ENCODE peak calls at places on chromosomes 2 and 18, in four cellular contexts. S is upper lobe of right lung, K is Peyer's patch, N is tibial artery. W is an unnamed sample.

GRCh38 chr2:22893773-22894517 is 491.0 kb upstream of the KLHL29 start:
- DNase-seq in S (no peak), K (no peak), N (no peak), W (no peak)

GRCh38 chr18:37335337-37335736 is 230.3 kb downstream of the CELF4 start:
- DNase-seq in S (no peak), K (no peak), N (no peak), W (no peak)

GRCh38 chr2:233186851-233187250 is 64.6 kb upstream of the ATG16L1 start:
- DNase-seq in S (no peak), K (no peak), N (no peak), W (no peak)

GRCh38 chr2:220460257-220460985 is 833.0 kb downstream of the SLC4A3 start:
- DNase-seq in S (no peak), K (no peak), N (no peak), W (no peak)

GRCh38 chr18:75478996-75479870 is 51.7 kb upstream of the SMIM21 start:
- DNase-seq in S (no peak), K (no peak), N (no peak), W (no peak)

GRCh38 chr18:39839782-39840181 is 2115.3 kb upstream of the PIK3C3 start:
- DNase-seq in S (no peak), K (no peak), N (no peak), W (no peak)

GRCh38 chr2:42110287-42110973 is 58.7 kb upstream of the EML4 start:
- DNase-seq in S (no peak), K (no peak), N (no peak), W (no peak)

GRCh38 chr2:240642061-240642805 is 17.0 kb downstream of the GPR35 start:
- DNase-seq in S (peak; percentile 62), K (peak; percentile 6), N (peak; percentile 59), W (no peak)

GRCh38 chr2:183993052-183993451 is 605.3 kb upstream of the ZNF804A start:
- DNase-seq in S (no peak), K (no peak), N (no peak), W (no peak)

GRCh38 chr18:47883771-47884413 is 46.6 kb downstream of the SMAD2 start:
- DNase-seq in S (no peak), K (no peak), N (no peak), W (peak; percentile 36)

GRCh38 chr2:186962085-186962747 is 113.2 kb upstream of the ZSWIM2 start:
- DNase-seq in S (no peak), K (no peak), N (no peak), W (no peak)

GRCh38 chr2:237742614-237743013 is 56.0 kb upstream of the RBM44 start:
- DNase-seq in S (no peak), K (no peak), N (no peak), W (no peak)
- H3K4me1 ChIP-seq in S (peaks cover 51% of the 10 kb centered on the region), K (no peaks in the 10 kb centered on the region), N (peaks cover 68% of the 10 kb centered on the region), W (peaks cover 75% of the 10 kb centered on the region)

GRCh38 chr2:222909276-222909675 is 48.4 kb downstream of the ACSL3 start:
- DNase-seq in S (no peak), K (no peak), N (no peak), W (no peak)
- H3K27ac ChIP-seq in S (no peak overlapping the region), K (no peak overlapping the region), N (no peak overlapping the region), W (no peak overlapping the region)

DNA sequence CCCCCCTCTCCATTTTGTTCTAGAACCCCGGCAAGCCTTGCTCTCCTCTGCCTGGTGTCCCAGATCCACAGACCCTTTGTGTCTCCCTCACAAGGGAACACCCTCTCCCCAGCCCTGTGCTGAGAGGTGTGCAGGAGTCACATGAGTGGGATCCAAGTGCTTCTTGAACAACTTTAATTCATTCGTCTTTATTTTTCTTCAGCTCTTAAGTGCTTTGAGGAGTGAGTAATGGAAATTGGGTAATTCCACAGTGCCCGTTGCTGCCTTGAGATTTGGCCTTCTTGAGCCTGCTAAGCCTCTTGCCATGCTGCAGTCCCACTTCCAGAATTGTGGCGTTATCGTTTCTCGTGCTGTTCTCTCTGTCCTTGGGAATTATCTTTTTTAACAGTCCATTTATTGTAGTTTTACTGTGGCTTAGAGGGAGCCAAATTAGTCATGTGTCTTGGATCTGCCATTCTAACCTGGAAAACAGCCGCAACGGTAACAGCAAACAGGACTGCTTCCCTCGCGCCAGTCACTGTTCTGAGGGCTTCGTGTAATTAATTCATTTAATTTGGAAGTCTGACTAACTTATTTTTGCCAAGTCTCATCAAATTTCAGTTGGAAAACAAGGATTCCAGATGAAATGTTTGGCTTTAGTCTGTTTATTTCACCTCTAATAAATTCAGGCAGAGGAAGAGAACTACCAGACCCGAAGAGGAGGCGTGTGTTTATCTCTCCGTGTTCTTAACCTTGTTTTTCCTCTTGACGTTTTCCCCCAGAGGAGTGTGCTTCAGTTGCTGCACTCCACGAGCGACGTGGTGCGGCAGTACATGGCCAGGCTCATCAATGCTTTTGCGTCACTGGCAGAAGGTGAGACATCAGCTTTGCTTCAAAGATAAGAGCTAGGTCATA is 72.0 kb downstream of the ARMC9 start:
- DNase-seq in S (no peak), K (no peak), N (no peak), W (no peak)
- H3K36me3 ChIP-seq in S (no peaks in the 10 kb centered on the region), K (no peaks in the 10 kb centered on the region), N (peaks cover 26% of the 10 kb centered on the region), W (peaks cover 13% of the 10 kb centered on the region)

GRCh38 chr2:174492963-174493431 is 6.2 kb upstream of the GPR155 start:
- DNase-seq in S (no peak), K (peak; percentile 74), N (no peak), W (no peak)

GRCh38 chr2:174490032-174490431 is 3.2 kb upstream of the GPR155 start:
- DNase-seq in S (no peak), K (no peak), N (no peak), W (no peak)

GRCh38 chr2:174495365-174496012 is 8.7 kb upstream of the GPR155 start:
- DNase-seq in S (no peak), K (no peak), N (no peak), W (no peak)

GRCh38 chr2:174493549-174494331 is 6.9 kb upstream of the GPR155 start:
- DNase-seq in S (no peak), K (no peak), N (no peak), W (no peak)

GRCh38 chr2:174491947-174492346 is 5.1 kb upstream of the GPR155 start:
- DNase-seq in S (no peak), K (no peak), N (no peak), W (no peak)
- H3K4me1 ChIP-seq in S (no peaks in the 10 kb centered on the region), K (no peaks in the 10 kb centered on the region), N (no peaks in the 10 kb centered on the region), W (no peaks in the 10 kb centered on the region)

GRCh38 chr2:53131416-53131815 is 636.2 kb upstream of the CHAC2 start:
- DNase-seq in S (no peak), K (no peak), N (no peak), W (no peak)
- H3K27ac ChIP-seq in S (no peak overlapping the region), K (no peak overlapping the region), N (no peak overlapping the region), W (no peak overlapping the region)

GRCh38 chr2:200659410-200659809 is 73.6 kb downstream of the AOX1 start:
- DNase-seq in S (no peak), K (no peak), N (no peak), W (no peak)
- H3K36me3 ChIP-seq in S (no peaks in the 10 kb centered on the region), K (no peaks in the 10 kb centered on the region), N (no peaks in the 10 kb centered on the region), W (no peaks in the 10 kb centered on the region)

GRCh38 chr18:42582266-42582665 is 533.2 kb downstream of the RIT2 start:
- DNase-seq in S (no peak), K (no peak), N (no peak), W (no peak)
- H3K4me1 ChIP-seq in S (no peaks in the 10 kb centered on the region), K (no peaks in the 10 kb centered on the region), N (no peaks in the 10 kb centered on the region), W (no peaks in the 10 kb centered on the region)

DNA sequence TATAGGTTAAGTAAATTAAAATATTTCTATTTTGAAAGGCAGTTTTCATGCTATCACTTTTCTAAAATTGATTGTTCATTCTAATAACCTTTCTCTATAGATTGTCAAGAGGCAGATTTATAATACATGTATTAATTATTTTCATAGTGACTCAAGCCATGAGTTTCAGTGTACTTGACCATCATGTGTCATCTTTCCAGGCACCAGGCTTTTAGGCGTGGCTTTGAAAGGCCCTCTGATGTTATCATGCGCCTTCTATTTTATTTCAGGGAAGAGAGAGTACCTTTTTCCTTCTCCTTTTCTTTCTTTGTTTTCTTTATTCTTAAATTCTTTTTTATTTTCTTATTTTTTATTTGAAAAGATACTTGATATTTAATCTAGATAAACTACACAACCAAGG is 128.3 kb upstream of the ETAA1 start:
- DNase-seq in S (no peak), K (no peak), N (no peak), W (no peak)
- H3K27ac ChIP-seq in S (no peak overlapping the region), K (no peak overlapping the region), N (no peak overlapping the region), W (no peak overlapping the region)

GRCh38 chr2:222927600-222927999 is 66.8 kb downstream of the ACSL3 start:
- DNase-seq in S (no peak), K (no peak), N (no peak), W (no peak)
- H3K36me3 ChIP-seq in S (peaks cover 62% of the 10 kb centered on the region), K (no peaks in the 10 kb centered on the region), N (peaks cover 41% of the 10 kb centered on the region), W (no peaks in the 10 kb centered on the region)

W was measured in heart right ventricle.